ENCODE peak calls at places on chromosomes 6 and 20, in six cellular contexts. U is thyroid gland, P is endodermal cell, B is GM12878, N is dorsolateral prefrontal cortex, C is OCI-LY7. D is an unnamed sample.

GRCh38 chr6:134757911-134758361 is 192.0 kb downstream of the ALDH8A1 start:
- DNase-seq in U (peak; percentile 12), C (no peak), P (no peak), N (no peak), B (no peak), D (no peak)

GRCh38 chr20:64148581-64148980 is 15.7 kb upstream of the MYT1 start:
- DNase-seq in N (no peak), B (no peak), C (no peak), P (no peak), U (no peak), D (no peak)

GRCh38 chr6:49576618-49577017 is 26.1 kb downstream of the C6orf141 start:
- DNase-seq in N (no peak), B (no peak), P (no peak), U (no peak), C (no peak), D (no peak)

GRCh38 chr20:4811661-4812181 is 90.0 kb downstream of the PRND start:
- DNase-seq in B (peak; percentile 38), C (peak; percentile 82), U (peak; percentile 32), N (no peak), P (no peak), D (peak; percentile 44)

GRCh38 chr20:29299811-29300578 is 1957.5 kb upstream of the DEFB115 start:
- DNase-seq in N (no peak), P (no peak), C (no peak), B (no peak), U (no peak), D (no peak)

GRCh38 chr20:44153636-44154043 is 33.3 kb downstream of the JPH2 start:
- DNase-seq in U (no peak), B (no peak), P (no peak), N (no peak), C (no peak), D (no peak)

GRCh38 chr6:3355358-3356055 is 96.8 kb downstream of the PSMG4 start:
- DNase-seq in C (no peak), U (peak; percentile 47), P (peak; percentile 68), B (no peak), N (no peak), D (no peak)

GRCh38 chr6:6676910-6677441 is 88.5 kb downstream of the LY86 start:
- DNase-seq in C (peak; percentile 79), B (peak; percentile 66), N (peak; percentile 71), U (peak; percentile 78), P (peak; percentile 97), D (peak; percentile 85)

GRCh38 chr6:10740061-10740460 is 7.5 kb upstream of the TMEM14B start:
- DNase-seq in N (no peak), B (no peak), U (no peak), C (no peak), P (no peak), D (no peak)

GRCh38 chr6:106648651-106649308 is 19.4 kb downstream of the QRSL1 start:
- DNase-seq in N (no peak), B (no peak), U (no peak), P (no peak), C (peak; percentile 91), D (no peak)

GRCh38 chr6:16338577-16339262 is 100.3 kb downstream of the GMPR start:
- DNase-seq in N (peak; percentile 66), P (peak; percentile 67), U (peak; percentile 68), B (no peak), C (no peak), D (no peak)

GRCh38 chr6:89984926-89985743 is 90.9 kb downstream of the GJA10 start:
- DNase-seq in B (no peak), N (peak; percentile 93), P (no peak), C (no peak), U (no peak), D (no peak)

GRCh38 chr6:50135968-50136367 is 86.2 kb upstream of the DEFB112 start:
- DNase-seq in B (no peak), C (no peak), U (no peak), N (no peak), P (no peak), D (no peak)

GRCh38 chr6:108735991-108736345 is 112.3 kb upstream of the ARMC2 start:
- DNase-seq in C (no peak), B (no peak), U (no peak), N (no peak), P (peak; percentile 74), D (no peak)

GRCh38 chr6:135722182-135722581 is 129.3 kb upstream of the PDE7B start:
- DNase-seq in B (no peak), N (no peak), P (no peak), C (no peak), U (no peak), D (no peak)

GRCh38 chr6:129667621-129668020 is 42.4 kb downstream of the ARHGAP18 start:
- DNase-seq in U (no peak), B (no peak), C (no peak), N (no peak), P (no peak), D (no peak)

GRCh38 chr6:169161572-169162167 is 92.0 kb downstream of the THBS2 start:
- DNase-seq in B (no peak), U (no peak), N (no peak), C (no peak), P (peak; percentile 18), D (no peak)

GRCh38 chr6:169162249-169162967 is 91.2 kb downstream of the THBS2 start:
- DNase-seq in P (peak; percentile 20), B (no peak), C (no peak), N (no peak), U (no peak), D (no peak)

GRCh38 chr6:169165031-169165430 is 88.6 kb downstream of the THBS2 start:
- DNase-seq in B (no peak), P (no peak), U (no peak), C (no peak), N (no peak), D (no peak)

GRCh38 chr6:169164451-169164850 is 89.2 kb downstream of the THBS2 start:
- DNase-seq in B (no peak), P (no peak), N (no peak), U (no peak), C (no peak), D (no peak)

GRCh38 chr6:169162968-169163903 is 90.4 kb downstream of the THBS2 start:
- DNase-seq in U (no peak), C (no peak), N (no peak), P (no peak), B (no peak), D (no peak)
- H3K4me3 ChIP-seq in U (no peak overlapping the region), C (no peak overlapping the region), N (no peak overlapping the region), P (no peak overlapping the region), B (no peak overlapping the region), D (no peak overlapping the region)

GRCh38 chr6:117352466-117353081 is 73.2 kb downstream of the ROS1 start:
- DNase-seq in N (no peak), C (peak; percentile 1), U (no peak), B (no peak), P (no peak), D (peak; percentile 26)
- TF ChIP-seq CTCF in N (no peak), C (peak; percentile 56), U (no peak), B (peak; percentile 32), P (peak; percentile 74), D (peak; percentile 47)

GRCh38 chr6:32583527-32583898 is 6.1 kb downstream of the HLA-DRB1 start:
- DNase-seq in C (no peak), U (no peak), B (no peak), P (no peak), N (no peak), D (no peak)

GRCh38 chr6:32588156-32588555 is 1.5 kb downstream of the HLA-DRB1 start:
- DNase-seq in C (no peak), U (no peak), P (no peak), B (no peak), N (no peak), D (no peak)
- H3K4me3 ChIP-seq in C (peak overlapping the region; percentile 68), U (no peak overlapping the region), P (no peak overlapping the region), B (peak overlapping the region; percentile 78), N (peak overlapping the region; percentile 46), D (peak overlapping the region; percentile 76)

DNA sequence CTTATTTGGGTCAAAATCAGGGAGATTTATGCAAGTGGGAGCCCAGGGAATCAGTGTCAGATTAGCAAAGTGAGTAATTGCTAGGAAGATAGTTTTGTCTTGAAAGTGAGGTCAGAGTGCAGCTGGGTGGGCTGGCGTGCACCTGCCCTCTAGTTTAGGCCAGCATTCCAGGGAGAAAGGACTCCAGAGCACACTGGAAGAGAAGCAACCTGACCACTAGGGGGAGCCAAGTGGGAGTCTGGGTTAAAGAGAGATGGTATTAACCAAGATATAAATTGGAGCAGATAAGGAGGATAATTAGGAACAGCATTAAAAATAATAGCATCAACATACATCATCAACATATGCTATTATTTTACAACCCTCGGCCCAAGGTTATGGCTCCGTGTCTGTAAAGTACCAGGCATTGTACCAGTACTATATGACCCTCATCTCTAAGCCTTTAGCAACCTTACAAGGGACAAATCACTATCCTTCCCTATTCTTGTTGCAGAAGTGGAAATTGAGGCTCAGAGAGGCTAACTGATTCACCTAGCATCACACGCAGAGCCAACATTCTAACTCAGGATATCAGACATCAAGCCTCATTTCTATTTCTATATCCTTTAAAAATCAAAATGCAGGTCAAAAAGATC is 57.8 kb downstream of the SLC2A10 start:
- DNase-seq in U (peak; percentile 33), B (no peak), N (no peak), P (peak; percentile 84), C (peak; percentile 62), D (peak; percentile 52)
- TF ChIP-seq CTCF in U (peak; percentile 31), B (peak; percentile 53), N (peak; percentile 29), P (peak; percentile 93), C (peak; percentile 97), D (peak; percentile 73)

DNA sequence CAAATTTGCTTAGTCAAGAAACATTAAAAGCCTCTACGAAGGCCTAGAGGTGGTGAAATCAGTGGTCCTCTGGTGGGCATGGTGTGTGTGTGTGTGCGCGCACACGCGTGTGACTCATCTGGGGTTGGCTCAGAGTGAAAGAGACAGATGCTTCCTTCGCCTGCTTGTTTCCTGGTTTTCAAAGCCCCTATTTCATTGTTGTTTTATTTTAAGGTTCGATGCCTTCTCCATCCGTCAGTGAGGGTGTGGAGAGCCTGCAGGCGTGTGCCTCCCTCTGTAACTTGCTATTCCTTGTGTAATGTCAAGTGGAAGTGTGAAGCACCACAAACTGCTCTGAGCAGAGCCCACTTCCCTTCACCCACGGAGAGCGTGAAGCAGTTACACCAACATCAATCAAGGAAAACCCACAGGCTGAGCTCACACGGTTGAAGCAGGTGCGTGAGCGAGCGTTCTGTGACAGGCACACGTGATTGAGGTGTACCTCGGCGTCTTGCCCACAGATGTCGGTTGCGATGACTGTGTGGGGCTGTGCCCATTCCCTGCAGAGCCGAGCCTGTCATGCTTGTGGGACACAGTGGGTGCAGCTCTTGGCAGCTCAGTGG is 233.9 kb downstream of the PRL start:
- DNase-seq in N (no peak), P (no peak), B (peak; percentile 69), C (no peak), U (peak; percentile 90), D (peak; percentile 91)
- H3K4me3 ChIP-seq in N (no peak overlapping the region), P (no peak overlapping the region), B (no peak overlapping the region), C (no peak overlapping the region), U (no peak overlapping the region), D (peak overlapping the region; percentile 26)

GRCh38 chr6:149683256-149683860 is 34.5 kb downstream of the LATS1 start:
- DNase-seq in P (no peak), C (no peak), B (no peak), N (no peak), U (no peak), D (no peak)
- TF ChIP-seq CTCF in P (no peak), C (no peak), B (no peak), N (no peak), U (no peak), D (no peak)

GRCh38 chr20:20493701-20494100 is 125.8 kb downstream of the INSM1 start:
- DNase-seq in N (no peak), P (no peak), C (no peak), U (no peak), B (no peak), D (no peak)
- H3K4me3 ChIP-seq in N (no peak overlapping the region), P (no peak overlapping the region), C (no peak overlapping the region), U (no peak overlapping the region), B (no peak overlapping the region), D (no peak overlapping the region)